ENCODE peak calls at places on chromosomes 2 and 18, in four cellular contexts. S is activated CD4-positive, CD25-positive, alpha-beta regulatory T cell treated with anti-CD3 and anti-CD28 coated beads, Interleukin-2, amount 50 U/mL, for 72 hours; R is Caki2; X is amygdala. N is an unnamed sample.

GRCh38 chr2:20012282-20013060 is at the start of gene MATN3:
- DNase-seq in S (no peak), R (peak), X (no peak), N (no peak)

GRCh38 chr18:80254971-80255500 is 7.7 kb upstream of the PARD6G start:
- DNase-seq in S (no peak), R (no peak), X (no peak), N (no peak)

GRCh38 chr2:218281449-218281848 is 10.9 kb downstream of the TMBIM1 start:
- DNase-seq in S (no peak), R (no peak), X (no peak), N (no peak)

GRCh38 chr2:101827246-101827645 is 129.7 kb downstream of the MAP4K4 start:
- DNase-seq in S (no peak), R (peak), X (no peak), N (no peak)

GRCh38 chr18:22169011-22169888 is at the start of gene GATA6:
- DNase-seq in S (no peak), R (peak), X (peak), N (peak)

GRCh38 chr2:39431592-39432316 is 5.3 kb downstream of the MAP4K3 start:
- DNase-seq in S (no peak), R (no peak), X (no peak), N (no peak)

GRCh38 chr2:239608723-239609122 is 207.9 kb upstream of the HDAC4 start:
- DNase-seq in S (no peak), R (no peak), X (no peak), N (no peak)

GRCh38 chr2:85611705-85612587 is at the start of gene C2orf68:
- DNase-seq in S (peak), R (peak), X (peak), N (peak)

GRCh38 chr18:24846133-24846532 is 385.7 kb downstream of the HRH4 start:
- DNase-seq in S (no peak), R (no peak), X (no peak), N (no peak)

GRCh38 chr2:98441706-98442450 is 2.8 kb upstream of the INPP4A start:
- DNase-seq in S (no peak), R (no peak), X (no peak), N (no peak)

GRCh38 chr2:66753247-66754019 is 318.5 kb downstream of the MEIS1 start:
- DNase-seq in S (no peak), R (no peak), X (no peak), N (no peak)